ENCODE peak calls at places on chromosomes 13 and 19, in five cellular contexts. O is SK-N-SH, H is neural crest cell, B is fibroblast of mammary gland, J is AG04450. V is an unnamed sample.

GRCh38 chr13:113584205-113584869 is at the start of gene TFDP1:
- DNase-seq in O (peak), H (peak), B (peak), J (peak), V (peak)

GRCh38 chr13:33728271-33729037 is 89.5 kb upstream of the RFC3 start:
- DNase-seq in O (no peak), H (no peak), B (peak), J (no peak), V (peak)

GRCh38 chr13:29428310-29428991 is 167.0 kb downstream of the SLC7A1 start:
- DNase-seq in O (peak), H (peak), B (no peak), J (no peak), V (peak)

GRCh38 chr13:91017669-91018053 is 329.8 kb upstream of the MIR17HG start:
- DNase-seq in O (no peak), H (peak), B (peak), J (no peak), V (no peak)

GRCh38 chr13:26721251-26721939 is 39.2 kb downstream of the GPR12 start:
- DNase-seq in O (no peak), H (no peak), B (no peak), J (no peak), V (no peak)

GRCh38 chr13:44218501-44219240 is 155.0 kb upstream of the SERP2 start:
- DNase-seq in O (no peak), H (no peak), B (peak), J (no peak), V (no peak)

GRCh38 chr19:19529783-19530422 is 1.2 kb downstream of the YJEFN3 start:
- DNase-seq in O (no peak), H (no peak), B (no peak), J (no peak), V (no peak)

GRCh38 chr13:44011036-44011435 is 131.3 kb downstream of the LACC1 start:
- DNase-seq in O (no peak), H (no peak), B (no peak), J (no peak), V (no peak)

GRCh38 chr19:40798223-40798996 is 581 bp upstream of the EGLN2 start:
- DNase-seq in O (peak), H (peak), B (peak), J (peak), V (peak)

GRCh38 chr19:29491491-29491890 is 34.3 kb upstream of the VSTM2B start:
- DNase-seq in O (no peak), H (no peak), B (no peak), J (no peak), V (no peak)

GRCh38 chr13:50788551-50788950 is 54.9 kb downstream of the DLEU7 start:
- DNase-seq in O (no peak), H (no peak), B (no peak), J (no peak), V (no peak)

GRCh38 chr13:100544866-100545683 is 43.5 kb downstream of the GGACT start:
- DNase-seq in O (no peak), H (no peak), B (no peak), J (no peak), V (no peak)

GRCh38 chr13:24644051-24644450 is 36.2 kb upstream of the ATP12A start:
- DNase-seq in O (no peak), H (no peak), B (peak), J (no peak), V (no peak)

GRCh38 chr13:26605845-26606244 is 48.4 kb downstream of the WASF3 start:
- DNase-seq in O (no peak), H (no peak), B (no peak), J (no peak), V (no peak)

GRCh38 chr13:23512762-23513395 is 57.3 kb upstream of the TNFRSF19 start:
- DNase-seq in O (no peak), H (no peak), B (no peak), J (no peak), V (no peak)

GRCh38 chr13:92838786-92839185 is 387.8 kb upstream of the GPC6 start:
- DNase-seq in O (no peak), H (no peak), B (peak), J (peak), V (peak)

GRCh38 chr13:48155850-48156249 is 60.9 kb upstream of the MED4 start:
- DNase-seq in O (no peak), H (no peak), B (peak), J (no peak), V (peak)

GRCh38 chr19:27745978-27746542 is 1466.9 kb downstream of the UQCRFS1 start:
- DNase-seq in O (no peak), H (no peak), B (no peak), J (no peak), V (no peak)

GRCh38 chr13:42569576-42570344 is 4.2 kb upstream of the TNFSF11 start:
- DNase-seq in O (no peak), H (no peak), B (no peak), J (no peak), V (no peak)

GRCh38 chr19:38721977-38722773 is 22.1 kb downstream of the CAPN12 start:
- DNase-seq in O (no peak), H (peak), B (no peak), J (no peak), V (no peak)

GRCh38 chr13:112446867-112447266 is 70.7 kb downstream of the SPACA7 start:
- DNase-seq in O (peak), H (no peak), B (no peak), J (no peak), V (no peak)

GRCh38 chr13:63680704-63681103 is 2265.1 kb upstream of the PCDH20 start:
- DNase-seq in O (no peak), H (no peak), B (no peak), J (no peak), V (no peak)

DNA sequence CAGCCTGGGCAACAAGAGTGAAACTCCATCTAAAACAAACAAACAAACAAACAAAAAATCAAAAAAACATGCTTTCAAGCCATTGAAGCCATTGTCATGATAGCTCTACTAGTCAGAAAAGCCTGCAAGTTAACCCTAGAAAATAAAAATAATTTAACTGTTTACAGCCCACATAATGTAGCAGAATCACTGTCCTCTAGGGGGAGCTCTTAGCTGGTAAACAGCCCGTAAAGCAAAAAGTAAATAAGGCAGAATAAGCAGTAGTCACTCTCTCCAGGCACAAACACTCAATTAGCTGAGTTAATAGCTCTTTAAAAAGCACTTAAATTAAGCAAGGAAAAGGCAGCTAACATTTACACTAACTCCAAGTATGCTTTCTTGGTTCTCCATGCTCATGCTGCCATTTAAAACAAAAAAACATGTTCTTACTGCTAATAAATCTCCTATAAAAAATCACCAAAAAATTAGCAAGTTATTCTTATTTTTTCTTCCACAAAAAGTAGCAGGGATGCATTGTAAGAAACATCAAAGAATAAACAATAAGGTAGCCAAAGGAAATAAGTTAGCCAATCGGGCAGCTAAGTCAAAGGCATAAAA is 11.3 kb downstream of the LILRB4 start:
- DNase-seq in O (peak), H (no peak), B (peak), J (no peak), V (peak)
- TF ChIP-seq CTCF in O (peak), H (peak), B (peak), J (peak), V (peak)

DNA sequence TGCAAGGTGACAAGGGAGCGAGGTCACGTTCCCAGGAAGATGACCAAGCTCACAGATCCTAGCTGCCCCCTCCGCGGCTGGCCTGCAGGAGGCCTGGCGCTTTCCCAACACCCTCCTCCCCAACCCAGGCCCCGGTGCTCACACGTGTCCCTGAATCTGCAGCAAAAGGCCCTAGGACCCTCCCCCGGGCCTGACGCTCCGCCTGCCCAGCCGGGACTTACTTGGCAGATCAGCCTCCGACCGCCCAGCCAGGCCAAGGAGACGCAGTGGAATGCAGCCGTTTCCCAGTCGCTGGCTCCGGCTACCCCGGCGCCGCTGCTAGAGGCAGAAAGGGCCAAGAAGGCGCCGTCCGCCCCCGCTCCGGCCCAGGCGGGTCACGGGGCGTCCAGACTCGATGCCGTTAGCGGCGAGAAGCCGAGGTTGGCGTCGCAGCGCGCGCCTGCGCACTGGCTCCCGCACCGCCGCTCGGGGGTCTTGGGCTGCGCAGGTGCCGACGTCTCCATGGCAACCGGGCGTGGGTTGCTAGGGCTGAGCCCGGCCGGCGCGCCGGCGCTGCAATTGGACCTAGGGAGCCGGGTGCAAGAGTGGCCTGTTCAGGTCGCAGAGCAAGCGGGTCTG is at the start of gene PNMA8A:
- DNase-seq in O (peak), H (peak), B (peak), J (no peak), V (peak)
- TF ChIP-seq CTCF in O (peak), H (no peak), B (no peak), J (peak), V (no peak)

DNA sequence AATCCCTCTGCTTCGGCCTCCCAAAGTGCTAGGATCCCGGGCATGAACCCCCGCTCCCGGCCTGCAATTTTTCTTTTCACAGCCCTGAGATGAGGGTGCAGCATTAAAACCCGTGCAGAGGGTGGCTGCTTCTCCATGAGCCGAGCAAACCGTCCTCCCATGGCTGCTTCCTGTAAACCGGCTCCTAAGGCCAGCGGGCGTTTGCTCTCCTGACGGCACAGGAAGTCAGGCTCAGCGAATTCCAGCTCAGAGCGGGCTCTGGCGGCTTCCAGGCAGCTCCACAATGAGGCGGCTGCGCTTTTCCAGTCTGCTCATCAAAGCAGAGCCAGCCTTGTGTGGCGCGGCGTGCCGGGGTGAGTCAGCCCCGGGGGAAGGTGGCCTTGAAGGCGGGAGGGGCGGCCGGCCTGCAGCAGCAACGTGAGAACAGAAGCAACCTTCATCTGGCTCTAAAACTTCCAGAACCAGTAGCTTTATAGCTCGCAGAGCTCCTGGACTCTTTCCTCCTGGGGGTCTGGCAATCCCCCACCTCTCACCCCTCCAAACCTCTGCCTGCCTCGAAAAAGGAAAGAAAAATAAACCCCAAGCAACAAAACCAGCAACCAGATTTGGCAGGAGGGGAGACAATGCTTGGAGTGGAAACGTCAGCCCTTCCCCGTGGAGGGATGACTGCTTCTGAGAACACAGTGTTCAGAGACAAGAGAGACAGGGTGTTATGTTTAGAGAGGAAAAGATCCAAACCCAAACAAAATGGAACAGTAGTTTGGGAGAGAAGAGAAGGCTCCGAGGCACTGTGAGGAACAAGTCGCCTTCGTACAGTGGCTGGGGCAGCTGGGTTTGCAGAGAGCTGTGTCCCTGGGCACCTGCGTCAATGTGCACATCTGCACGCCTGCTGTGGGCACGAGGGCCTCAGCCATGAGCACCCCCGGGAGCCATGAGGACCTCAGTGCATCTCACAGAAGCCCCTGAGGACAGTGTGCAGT is 67.8 kb downstream of the GADD45B start:
- DNase-seq in O (peak), H (peak), B (peak), J (peak), V (peak)
- TF ChIP-seq CTCF in O (peak), H (no peak), B (peak), J (peak), V (peak)

GRCh38 chr13:111343186-111343805 is 22.9 kb downstream of the TEX29 start:
- DNase-seq in O (no peak), H (no peak), B (no peak), J (no peak), V (no peak)

GRCh38 chr13:111345682-111346081 is 25.2 kb downstream of the TEX29 start:
- DNase-seq in O (no peak), H (no peak), B (no peak), J (no peak), V (no peak)

GRCh38 chr13:111346281-111346680 is 25.8 kb downstream of the TEX29 start:
- DNase-seq in O (no peak), H (no peak), B (no peak), J (no peak), V (no peak)

GRCh38 chr13:111342716-111343115 is 22.3 kb downstream of the TEX29 start:
- DNase-seq in O (no peak), H (no peak), B (no peak), J (no peak), V (no peak)

GRCh38 chr13:111344471-111345191 is 24.2 kb downstream of the TEX29 start:
- DNase-seq in O (no peak), H (peak), B (peak), J (peak), V (peak)
- TF ChIP-seq CTCF in O (no peak), H (no peak), B (peak), J (peak), V (no peak)

DNA sequence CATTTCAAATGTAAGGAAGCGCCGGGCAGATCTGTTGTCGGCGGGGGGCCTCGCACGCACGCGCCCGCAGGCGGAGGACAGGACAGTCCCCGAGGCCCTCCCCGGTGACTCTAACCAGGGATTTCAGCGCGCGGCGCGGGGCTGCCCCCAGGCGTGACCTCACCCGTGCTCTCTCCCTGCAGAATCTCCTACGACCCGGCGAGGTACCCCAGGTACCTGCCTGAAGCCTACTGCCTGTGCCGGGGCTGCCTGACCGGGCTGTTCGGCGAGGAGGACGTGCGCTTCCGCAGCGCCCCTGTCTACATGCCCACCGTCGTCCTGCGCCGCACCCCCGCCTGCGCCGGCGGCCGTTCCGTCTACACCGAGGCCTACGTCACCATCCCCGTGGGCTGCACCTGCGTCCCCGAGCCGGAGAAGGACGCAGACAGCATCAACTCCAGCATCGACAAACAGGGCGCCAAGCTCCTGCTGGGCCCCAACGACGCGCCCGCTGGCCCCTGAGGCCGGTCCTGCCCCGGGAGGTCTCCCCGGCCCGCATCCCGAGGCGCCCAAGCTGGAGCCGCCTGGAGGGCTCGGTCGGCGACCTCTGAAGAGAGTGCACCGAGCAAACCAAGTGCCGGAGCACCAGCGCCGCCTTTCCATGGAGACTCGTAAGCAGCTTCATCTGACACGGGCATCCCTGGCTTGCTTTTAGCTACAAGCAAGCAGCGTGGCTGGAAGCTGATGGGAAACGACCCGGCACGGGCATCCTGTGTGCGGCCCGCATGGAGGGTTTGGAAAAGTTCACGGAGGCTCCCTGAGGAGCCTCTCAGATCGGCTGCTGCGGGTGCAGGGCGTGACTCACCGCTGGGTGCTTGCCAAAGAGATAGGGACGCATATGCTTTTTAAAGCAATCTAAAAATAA is 18.2 kb downstream of the IL17D start:
- DNase-seq in O (peak), H (no peak), B (peak), J (peak), V (peak)
- TF ChIP-seq CTCF in O (no peak), H (no peak), B (no peak), J (no peak), V (no peak)

DNA sequence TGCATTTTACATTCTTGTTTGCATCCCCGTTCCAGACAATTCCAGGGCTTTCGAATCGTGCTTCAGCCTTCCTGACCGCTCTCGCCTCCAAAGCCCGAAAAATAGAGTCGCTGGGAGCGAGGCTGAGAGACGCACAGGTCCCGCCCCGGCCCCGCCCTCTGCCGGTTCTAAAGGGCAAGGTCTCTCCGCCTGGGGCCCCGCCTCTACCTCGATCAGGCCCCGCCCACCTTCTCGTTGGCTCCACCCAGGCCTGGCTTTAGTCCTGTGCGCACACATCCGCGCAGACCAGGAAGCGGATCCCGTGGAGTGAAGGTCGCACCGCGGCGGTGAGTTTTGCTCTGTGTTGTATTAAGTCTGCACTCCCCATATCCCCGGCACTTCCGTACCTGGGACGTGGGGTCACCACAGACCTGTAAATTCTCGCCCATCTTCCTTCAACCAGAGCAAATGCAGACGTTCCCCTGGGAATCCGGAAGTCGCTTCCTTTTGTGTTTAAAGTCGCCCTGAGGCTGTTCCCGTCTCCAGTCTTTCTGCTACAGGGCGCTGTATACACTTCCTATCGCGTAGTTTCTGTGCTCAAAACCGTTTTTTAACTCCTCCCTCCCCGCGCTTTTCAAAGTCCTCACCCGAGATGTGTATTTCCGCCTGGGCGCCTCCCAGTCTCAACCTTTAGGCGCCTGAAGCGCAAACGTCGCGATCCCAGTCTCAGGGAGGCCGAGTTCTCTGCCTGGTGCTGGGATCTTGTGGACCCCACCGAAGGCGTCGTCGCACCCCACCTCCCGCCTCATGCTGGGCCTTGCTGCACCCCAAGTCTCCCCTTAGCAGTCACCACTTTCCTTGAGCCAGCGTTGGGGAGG is at the start of gene ZNF701:
- DNase-seq in O (peak), H (peak), B (peak), J (peak), V (peak)
- TF ChIP-seq CTCF in O (peak), H (peak), B (no peak), J (peak), V (no peak)

GRCh38 chr13:53201454-53202225 is 173.0 kb downstream of the OLFM4 start:
- DNase-seq in O (peak), H (peak), B (no peak), J (no peak), V (peak)
- TF ChIP-seq CTCF in O (peak), H (peak), B (no peak), J (no peak), V (peak)

DNA sequence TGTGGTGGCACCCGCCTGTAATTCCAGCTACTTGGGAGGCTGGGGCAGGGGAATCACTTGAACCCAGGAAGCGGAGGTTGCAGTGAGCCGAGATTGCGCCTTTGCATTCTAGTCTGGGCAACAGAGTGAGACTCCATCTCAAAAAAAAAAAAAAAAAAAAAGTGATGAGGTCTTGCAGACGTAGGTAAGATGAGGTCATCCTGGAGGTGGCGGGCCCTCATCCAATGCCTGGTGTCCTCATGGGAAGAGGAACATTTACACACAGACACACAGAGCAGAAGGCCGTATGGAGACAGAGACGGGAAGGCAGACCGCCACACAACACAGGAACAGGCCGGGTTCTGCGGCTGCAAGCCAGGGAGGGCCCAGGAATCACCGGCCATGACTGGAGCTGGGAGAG is 4.4 kb downstream of the CACTIN start:
- DNase-seq in O (no peak), H (no peak), B (no peak), J (no peak), V (no peak)
- TF ChIP-seq CTCF in O (no peak), H (no peak), B (no peak), J (no peak), V (no peak)

V was measured in RWPE1.